ENCODE peak calls at places on chromosomes 1 and 21, in four cellular contexts. W is cardiac fibroblast, K is natural killer cell, P is MM.1S. H is an unnamed sample.

GRCh38 chr21:42624095-42624830 is 29.2 kb upstream of the PDE9A start:
- DNase-seq in W (no peak), K (no peak), P (no peak), H (no peak)

GRCh38 chr1:54294846-54295245 is 94.9 kb downstream of the MRPL37 start:
- DNase-seq in P (no peak), K (no peak), W (no peak), H (no peak)

GRCh38 chr1:54791880-54792522 is 9.1 kb downstream of the TTC22 start:
- DNase-seq in P (peak), K (no peak), W (peak), H (no peak)

GRCh38 chr1:37755290-37755689 is 9.6 kb downstream of the EPHA10 start:
- DNase-seq in W (no peak), K (no peak), P (no peak), H (no peak)

GRCh38 chr1:24964811-24965570 is 34.9 kb upstream of the RUNX3 start:
- DNase-seq in P (peak), W (no peak), K (peak), H (no peak)

GRCh38 chr1:89953929-89954328 is 41.0 kb upstream of the ZNF326 start:
- DNase-seq in P (peak), W (no peak), K (no peak), H (no peak)

GRCh38 chr21:29279531-29279930 is 19.2 kb upstream of the BACH1 start:
- DNase-seq in K (no peak), P (no peak), W (no peak), H (no peak)

GRCh38 chr1:145961425-145962156 is 2.8 kb downstream of the ANKRD34A start:
- DNase-seq in P (no peak), W (peak), K (peak), H (no peak)

GRCh38 chr1:12454406-12455391 is 163.3 kb downstream of the DHRS3 start:
- DNase-seq in K (no peak), W (peak), P (no peak), H (no peak)

GRCh38 chr1:33719771-33720670 is 143.9 kb upstream of the HMGB4 start:
- DNase-seq in K (no peak), W (no peak), P (no peak), H (peak)

GRCh38 chr1:235022341-235023196 is 106.1 kb downstream of the TOMM20 start:
- DNase-seq in K (no peak), P (no peak), W (peak), H (no peak)

GRCh38 chr1:62508187-62508758 is 71.4 kb downstream of the USP1 start:
- DNase-seq in P (peak), W (peak), K (no peak), H (no peak)

GRCh38 chr1:34582356-34582755 is 172.5 kb upstream of the GJB5 start:
- DNase-seq in P (no peak), K (no peak), W (no peak), H (no peak)

GRCh38 chr1:212671342-212672031 is 28.2 kb downstream of the BATF3 start:
- DNase-seq in K (no peak), W (peak), P (no peak), H (peak)

GRCh38 chr1:192153276-192153675 is 5.0 kb upstream of the RGS18 start:
- DNase-seq in K (no peak), P (no peak), W (peak), H (no peak)

GRCh38 chr1:94012686-94013330 is 103.6 kb upstream of the GCLM start:
- DNase-seq in P (no peak), W (no peak), K (no peak), H (no peak)

GRCh38 chr1:21175670-21176581 is 771 bp downstream of the EIF4G3 start:
- DNase-seq in K (peak), P (peak), W (no peak), H (no peak)

GRCh38 chr1:64631346-64632052 is 113.4 kb upstream of the RAVER2 start:
- DNase-seq in P (no peak), K (no peak), W (no peak), H (no peak)

GRCh38 chr1:169460193-169460833 is 25.4 kb downstream of the SLC19A2 start:
- DNase-seq in P (no peak), K (peak), W (peak), H (no peak)

GRCh38 chr1:233172201-233172600 is 123.3 kb downstream of the PCNX2 start:
- DNase-seq in P (peak), K (no peak), W (peak), H (no peak)
- TF ChIP-seq CTCF in P (peak), K (no peak), W (peak), H (peak)

GRCh38 chr1:223551610-223552009 is 113.9 kb downstream of the CAPN8 start:
- DNase-seq in K (no peak), W (no peak), P (no peak), H (no peak)

GRCh38 chr1:223557125-223557465 is 108.4 kb downstream of the CAPN8 start:
- DNase-seq in W (no peak), P (no peak), K (no peak), H (no peak)

GRCh38 chr1:223558512-223558911 is 107.0 kb downstream of the CAPN8 start:
- DNase-seq in K (no peak), W (no peak), P (no peak), H (no peak)

GRCh38 chr1:223553957-223554356 is 111.5 kb downstream of the CAPN8 start:
- DNase-seq in K (no peak), W (no peak), P (no peak), H (no peak)

DNA sequence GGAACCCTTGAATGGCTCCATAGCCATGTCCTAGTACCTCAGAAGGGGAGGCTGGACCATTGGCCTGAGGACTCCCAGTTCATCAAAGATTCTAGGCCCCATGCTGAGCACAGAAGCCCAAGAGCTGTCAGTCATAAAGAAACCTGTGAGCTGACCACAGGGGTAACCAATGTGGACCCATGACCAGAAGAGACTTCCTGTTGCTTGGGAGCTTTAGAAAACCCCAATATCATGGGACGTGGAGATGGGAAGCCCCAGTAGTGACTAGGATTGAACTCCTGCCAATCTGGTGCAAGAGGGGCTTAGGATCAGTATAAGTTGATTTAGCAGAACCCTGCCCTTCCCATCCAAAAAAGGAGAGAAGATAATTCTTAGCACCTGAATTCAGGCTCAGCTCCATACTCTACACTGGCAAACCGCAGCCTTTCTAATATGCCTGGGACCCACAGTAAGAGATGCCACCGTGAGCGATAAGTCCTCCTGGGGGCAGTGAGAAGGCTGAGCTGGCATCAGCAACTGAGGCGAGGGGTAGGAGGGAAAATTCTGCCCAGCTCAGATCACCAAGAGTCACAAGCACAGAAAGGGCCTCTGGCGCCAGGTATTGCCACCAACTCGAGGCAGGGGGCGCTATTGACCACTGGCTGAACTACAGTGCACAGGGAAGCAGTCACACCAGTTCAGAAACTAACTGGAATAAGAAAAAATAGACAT is 108.9 kb downstream of the CAPN8 start:
- DNase-seq in P (peak), W (peak), K (no peak), H (no peak)
- TF ChIP-seq CTCF in P (peak), W (peak), K (peak), H (peak)

GRCh38 chr1:6785721-6786505 is 659 bp downstream of the CAMTA1 start:
- DNase-seq in W (no peak), K (peak), P (peak), H (peak)
- TF ChIP-seq CTCF in W (no peak), K (no peak), P (no peak), H (peak)

GRCh38 chr1:116178837-116179236 is 67.6 kb downstream of the MAB21L3 start:
- DNase-seq in P (no peak), W (no peak), K (no peak), H (no peak)

GRCh38 chr1:116179886-116180474 is 68.8 kb downstream of the MAB21L3 start:
- DNase-seq in P (no peak), W (no peak), K (no peak), H (no peak)

GRCh38 chr1:116177861-116178260 is 66.7 kb downstream of the MAB21L3 start:
- DNase-seq in W (no peak), K (no peak), P (no peak), H (no peak)

GRCh38 chr1:116182019-116182714 is 71.0 kb downstream of the MAB21L3 start:
- DNase-seq in W (no peak), P (no peak), K (no peak), H (no peak)

GRCh38 chr1:116179398-116179797 is 68.2 kb downstream of the MAB21L3 start:
- DNase-seq in P (no peak), W (no peak), K (no peak), H (no peak)
- TF ChIP-seq CTCF in P (no peak), W (no peak), K (no peak), H (no peak)

GRCh38 chr1:109877320-109877771 is 33.3 kb upstream of the CSF1 start:
- DNase-seq in W (peak), K (no peak), P (no peak), H (no peak)
- TF ChIP-seq CTCF in W (peak), K (no peak), P (no peak), H (peak)

DNA sequence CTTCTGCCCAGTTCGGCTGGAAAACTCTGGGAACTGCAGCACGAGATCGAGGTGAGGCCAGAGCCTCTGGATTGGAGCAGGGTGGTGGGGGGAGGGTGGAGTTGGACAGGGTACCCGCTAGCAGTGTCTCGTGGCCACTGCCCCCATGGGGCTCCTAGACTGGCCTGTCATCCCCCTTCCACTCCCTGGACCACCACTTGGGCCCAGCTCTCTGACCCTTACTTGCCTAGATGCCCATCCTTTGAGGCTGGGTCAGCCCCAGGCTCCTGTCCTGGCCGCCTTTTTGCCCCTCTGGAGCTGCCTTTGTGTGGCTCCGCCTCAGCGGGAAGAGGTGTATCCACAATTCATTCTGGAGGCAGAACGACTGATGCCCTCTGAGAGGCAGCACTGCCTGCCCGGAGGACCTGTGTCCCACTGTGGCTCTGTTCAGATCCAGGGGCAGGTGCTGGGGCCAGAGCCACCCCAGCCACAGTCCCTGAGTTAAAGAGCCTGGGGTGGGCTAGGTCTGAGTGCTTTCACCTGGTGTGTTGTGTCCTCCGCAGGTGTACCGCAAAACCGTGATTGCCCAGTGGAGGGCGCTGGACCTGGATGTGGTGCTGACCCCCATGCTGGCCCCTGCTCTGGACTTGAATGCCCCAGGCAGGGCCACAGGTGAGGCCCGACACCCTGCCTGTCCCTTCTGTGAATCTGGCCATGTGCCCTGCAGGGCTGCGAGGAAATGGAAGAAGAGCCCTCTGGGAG is 17.7 kb downstream of the FAAH start:
- DNase-seq in K (no peak), P (no peak), W (no peak), H (no peak)
- TF ChIP-seq CTCF in K (no peak), P (peak), W (peak), H (peak)

GRCh38 chr1:67686272-67687197 is 1.5 kb downstream of the GADD45A start:
- DNase-seq in K (peak), P (peak), W (peak), H (peak)
- TF ChIP-seq CTCF in K (no peak), P (no peak), W (no peak), H (no peak)

GRCh38 chr21:37534431-37534830 is 167.9 kb downstream of the DYRK1A start:
- DNase-seq in W (no peak), K (no peak), P (no peak), H (no peak)

GRCh38 chr21:37535130-37535529 is 168.6 kb downstream of the DYRK1A start:
- DNase-seq in W (no peak), P (no peak), K (no peak), H (no peak)

GRCh38 chr21:37530901-37531351 is 164.4 kb downstream of the DYRK1A start:
- DNase-seq in P (no peak), W (no peak), K (no peak), H (no peak)

GRCh38 chr21:37531402-37532042 is 164.9 kb downstream of the DYRK1A start:
- DNase-seq in W (no peak), K (no peak), P (no peak), H (no peak)

GRCh38 chr21:37532868-37533780 is 166.6 kb downstream of the DYRK1A start:
- DNase-seq in P (no peak), W (peak), K (no peak), H (no peak)
- TF ChIP-seq CTCF in P (no peak), W (peak), K (no peak), H (no peak)

GRCh38 chr21:45406801-45407628 is 2.0 kb downstream of the COL18A1 start:
- DNase-seq in K (no peak), P (no peak), W (peak), H (no peak)
- TF ChIP-seq CTCF in K (no peak), P (no peak), W (no peak), H (no peak)